ENCODE peak calls at places on chromosomes 13 and 19, in eight cellular contexts. One of them, this sample, is unnamed.

GRCh38 chr19:34482380-34483250 is 1.1 kb downstream of the WTIP start:
- DNase-seq in body of pancreas: no peak
- DNase-seq in IMR-90: peak; percentile 37
- DNase-seq in stomach: no peak
- DNase-seq in heart left ventricle: no peak
- DNase-seq in spleen: no peak
- DNase-seq in upper lobe of left lung: no peak
- DNase-seq in suprapubic skin: peak; percentile 58
- DNase-seq in this sample: no peak

GRCh38 chr13:98563071-98563470 is 13.8 kb downstream of the STK24 start:
- DNase-seq in stomach: no peak
- DNase-seq in upper lobe of left lung: no peak
- DNase-seq in IMR-90: no peak
- DNase-seq in heart left ventricle: no peak
- DNase-seq in body of pancreas: no peak
- DNase-seq in suprapubic skin: no peak
- DNase-seq in spleen: no peak
- DNase-seq in this sample: no peak

GRCh38 chr13:40024578-40024952 is 369.1 kb downstream of the COG6 start:
- DNase-seq in suprapubic skin: no peak
- DNase-seq in spleen: no peak
- DNase-seq in upper lobe of left lung: no peak
- DNase-seq in stomach: no peak
- DNase-seq in body of pancreas: no peak
- DNase-seq in heart left ventricle: no peak
- DNase-seq in IMR-90: no peak
- DNase-seq in this sample: no peak

GRCh38 chr13:23921451-23921888 is 24.2 kb upstream of the C1QTNF9B start:
- DNase-seq in suprapubic skin: no peak
- DNase-seq in stomach: no peak
- DNase-seq in IMR-90: peak; percentile 66
- DNase-seq in heart left ventricle: no peak
- DNase-seq in upper lobe of left lung: no peak
- DNase-seq in spleen: no peak
- DNase-seq in body of pancreas: no peak
- DNase-seq in this sample: peak; percentile 27

GRCh38 chr19:29645911-29646310 is 19.4 kb upstream of the PLEKHF1 start:
- DNase-seq in body of pancreas: no peak
- DNase-seq in stomach: peak; percentile 77
- DNase-seq in upper lobe of left lung: no peak
- DNase-seq in suprapubic skin: peak; percentile 54
- DNase-seq in IMR-90: peak; percentile 34
- DNase-seq in spleen: peak; percentile 64
- DNase-seq in heart left ventricle: peak; percentile 55
- DNase-seq in this sample: no peak

GRCh38 chr13:40895207-40895606 is 105.8 kb downstream of the SLC25A15 start:
- DNase-seq in suprapubic skin: no peak
- DNase-seq in IMR-90: no peak
- DNase-seq in upper lobe of left lung: no peak
- DNase-seq in body of pancreas: no peak
- DNase-seq in stomach: no peak
- DNase-seq in heart left ventricle: no peak
- DNase-seq in spleen: no peak
- DNase-seq in this sample: no peak

GRCh38 chr13:24624801-24625231 is 55.4 kb upstream of the ATP12A start:
- DNase-seq in upper lobe of left lung: no peak
- DNase-seq in suprapubic skin: no peak
- DNase-seq in IMR-90: no peak
- DNase-seq in stomach: peak; percentile 17
- DNase-seq in body of pancreas: no peak
- DNase-seq in spleen: no peak
- DNase-seq in heart left ventricle: no peak
- DNase-seq in this sample: no peak

GRCh38 chr13:30526612-30527217 is 61.0 kb upstream of the HMGB1 start:
- DNase-seq in heart left ventricle: peak; percentile 11
- DNase-seq in spleen: no peak
- DNase-seq in stomach: no peak
- DNase-seq in upper lobe of left lung: no peak
- DNase-seq in body of pancreas: no peak
- DNase-seq in suprapubic skin: no peak
- DNase-seq in IMR-90: peak; percentile 25
- DNase-seq in this sample: no peak

GRCh38 chr13:113532156-113532806 is 41.8 kb upstream of the DCUN1D2 start:
- DNase-seq in heart left ventricle: peak; percentile 45
- DNase-seq in suprapubic skin: no peak
- DNase-seq in IMR-90: peak; percentile 31
- DNase-seq in stomach: no peak
- DNase-seq in spleen: peak; percentile 42
- DNase-seq in upper lobe of left lung: no peak
- DNase-seq in body of pancreas: no peak
- DNase-seq in this sample: no peak

GRCh38 chr19:10797541-10798256 is 38.3 kb downstream of the TMED1 start:
- DNase-seq in body of pancreas: no peak
- DNase-seq in suprapubic skin: no peak
- DNase-seq in IMR-90: no peak
- DNase-seq in upper lobe of left lung: no peak
- DNase-seq in spleen: peak; percentile 88
- DNase-seq in stomach: no peak
- DNase-seq in heart left ventricle: no peak
- DNase-seq in this sample: no peak

GRCh38 chr13:85332595-85332994 is 466.6 kb downstream of the SLITRK6 start:
- DNase-seq in upper lobe of left lung: no peak
- DNase-seq in spleen: no peak
- DNase-seq in IMR-90: no peak
- DNase-seq in body of pancreas: no peak
- DNase-seq in suprapubic skin: no peak
- DNase-seq in stomach: no peak
- DNase-seq in heart left ventricle: no peak
- DNase-seq in this sample: no peak

GRCh38 chr19:34962945-34963530 is 991 bp downstream of the ZNF792 start:
- DNase-seq in stomach: no peak
- DNase-seq in upper lobe of left lung: no peak
- DNase-seq in spleen: peak; percentile 62
- DNase-seq in IMR-90: peak; percentile 5
- DNase-seq in suprapubic skin: no peak
- DNase-seq in body of pancreas: no peak
- DNase-seq in heart left ventricle: no peak
- DNase-seq in this sample: no peak

GRCh38 chr13:33931397-33931987 is 113.5 kb downstream of the RFC3 start:
- DNase-seq in body of pancreas: no peak
- DNase-seq in suprapubic skin: no peak
- DNase-seq in IMR-90: peak; percentile 53
- DNase-seq in stomach: no peak
- DNase-seq in heart left ventricle: peak; percentile 20
- DNase-seq in spleen: no peak
- DNase-seq in upper lobe of left lung: no peak
- DNase-seq in this sample: no peak

GRCh38 chr19:7540761-7541480 is 5.4 kb downstream of the PNPLA6 start:
- DNase-seq in body of pancreas: no peak
- DNase-seq in spleen: no peak
- DNase-seq in suprapubic skin: no peak
- DNase-seq in upper lobe of left lung: no peak
- DNase-seq in IMR-90: peak; percentile 65
- DNase-seq in stomach: no peak
- DNase-seq in heart left ventricle: no peak
- DNase-seq in this sample: no peak

DNA sequence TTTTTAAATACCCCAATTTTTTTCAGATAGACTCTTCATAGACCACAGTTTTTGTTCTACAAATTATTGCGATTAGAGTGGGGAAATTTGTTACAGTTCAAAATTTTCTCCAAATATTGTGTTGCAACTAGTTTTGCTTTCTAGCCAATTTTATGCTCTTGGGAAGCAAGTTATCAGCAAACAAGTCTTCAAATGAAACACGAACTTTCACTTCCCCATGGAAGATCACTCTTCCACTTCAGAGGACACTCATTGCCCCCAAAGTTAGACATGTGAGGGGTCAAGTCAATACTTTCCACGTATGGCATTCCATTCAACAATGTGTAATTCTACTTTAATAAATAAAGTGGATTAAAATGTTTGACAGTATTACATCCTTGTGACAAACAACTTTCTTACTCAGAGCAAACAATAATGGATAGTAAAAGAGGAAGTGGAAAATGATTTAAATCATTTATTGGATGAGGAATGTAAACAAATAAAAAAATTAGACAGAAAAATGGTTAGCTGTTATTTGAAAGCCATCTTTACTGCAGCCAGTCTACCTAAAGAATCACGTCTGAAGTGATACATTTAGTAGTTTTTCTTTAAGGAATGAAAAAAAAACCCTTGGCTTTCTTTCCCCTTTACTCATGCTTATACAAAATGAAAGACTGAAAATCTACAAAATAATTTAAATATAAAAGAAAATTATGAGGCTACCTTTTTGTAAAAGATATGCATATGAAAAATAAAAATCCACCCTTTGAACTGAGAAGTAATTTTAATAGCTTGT is 41.2 kb upstream of the TNFSF11 start:
- DNase-seq in upper lobe of left lung: no peak
- DNase-seq in suprapubic skin: no peak
- DNase-seq in IMR-90: no peak
- DNase-seq in body of pancreas: no peak
- DNase-seq in spleen: no peak
- DNase-seq in heart left ventricle: no peak
- DNase-seq in stomach: no peak
- DNase-seq in this sample: no peak
- H3K27ac ChIP-seq in upper lobe of left lung: no peak overlapping the region
- H3K27ac ChIP-seq in suprapubic skin: no peak overlapping the region
- H3K27ac ChIP-seq in IMR-90: no peak overlapping the region
- H3K27ac ChIP-seq in body of pancreas: no peak overlapping the region
- H3K27ac ChIP-seq in spleen: no peak overlapping the region
- H3K27ac ChIP-seq in heart left ventricle: no peak overlapping the region
- H3K27ac ChIP-seq in stomach: no peak overlapping the region
- H3K27ac ChIP-seq in this sample: no peak overlapping the region

DNA sequence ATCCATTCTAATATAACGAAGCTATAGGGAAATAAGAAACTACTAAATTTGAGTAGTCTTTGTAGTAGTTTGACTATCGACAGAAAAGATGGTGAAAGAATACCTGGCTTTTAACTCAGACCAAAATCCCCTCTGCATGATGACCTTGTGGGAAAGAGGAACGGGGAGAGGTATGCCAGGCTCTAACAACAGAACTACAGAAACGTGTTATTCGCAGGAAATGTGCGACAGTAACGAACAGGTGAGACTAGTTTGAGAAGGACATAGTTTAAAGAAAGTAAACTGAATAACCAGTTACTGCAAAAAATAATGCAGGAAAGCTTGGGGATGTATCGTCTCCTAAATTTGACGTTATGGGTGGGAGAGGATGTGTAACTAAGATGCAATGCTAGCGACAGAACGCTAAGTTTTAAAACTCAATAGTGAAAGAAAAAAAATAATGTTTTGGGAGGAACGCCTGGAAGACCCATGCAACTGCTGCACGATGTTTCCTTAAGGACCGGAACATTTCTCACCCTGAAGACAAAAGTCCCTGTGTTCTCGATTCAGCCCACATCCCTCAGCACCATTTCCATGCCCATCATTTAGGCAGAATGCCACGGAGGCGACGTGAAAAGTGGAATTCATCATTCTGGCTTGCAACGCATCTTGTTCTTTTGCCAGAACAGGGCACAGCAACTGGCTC is 1.6 kb upstream of the RAP2A start:
- DNase-seq in spleen: no peak
- DNase-seq in upper lobe of left lung: no peak
- DNase-seq in body of pancreas: no peak
- DNase-seq in stomach: no peak
- DNase-seq in IMR-90: no peak
- DNase-seq in suprapubic skin: no peak
- DNase-seq in heart left ventricle: no peak
- DNase-seq in this sample: no peak
- H3K4me3 ChIP-seq in spleen: peak overlapping the region; percentile 81
- H3K4me3 ChIP-seq in upper lobe of left lung: peak overlapping the region; percentile 82
- H3K4me3 ChIP-seq in body of pancreas: peak overlapping the region; percentile 20
- H3K4me3 ChIP-seq in stomach: peak overlapping the region; percentile 67
- H3K4me3 ChIP-seq in IMR-90: peak overlapping the region; percentile 77
- H3K4me3 ChIP-seq in suprapubic skin: peak overlapping the region; percentile 87
- H3K4me3 ChIP-seq in heart left ventricle: peak overlapping the region; percentile 72
- H3K4me3 ChIP-seq in this sample: peak overlapping the region; percentile 93

GRCh38 chr19:41551711-41552110 is 24.3 kb upstream of the CEACAM21 start:
- DNase-seq in upper lobe of left lung: no peak
- DNase-seq in IMR-90: no peak
- DNase-seq in heart left ventricle: no peak
- DNase-seq in body of pancreas: no peak
- DNase-seq in stomach: no peak
- DNase-seq in suprapubic skin: no peak
- DNase-seq in spleen: no peak
- DNase-seq in this sample: no peak

GRCh38 chr19:41548047-41548446 is 27.9 kb upstream of the CEACAM21 start:
- DNase-seq in heart left ventricle: no peak
- DNase-seq in upper lobe of left lung: no peak
- DNase-seq in stomach: no peak
- DNase-seq in IMR-90: no peak
- DNase-seq in spleen: no peak
- DNase-seq in suprapubic skin: no peak
- DNase-seq in body of pancreas: no peak
- DNase-seq in this sample: no peak

GRCh38 chr19:41551212-41551610 is 24.8 kb upstream of the CEACAM21 start:
- DNase-seq in suprapubic skin: no peak
- DNase-seq in body of pancreas: no peak
- DNase-seq in IMR-90: no peak
- DNase-seq in spleen: no peak
- DNase-seq in upper lobe of left lung: no peak
- DNase-seq in stomach: no peak
- DNase-seq in heart left ventricle: no peak
- DNase-seq in this sample: no peak

GRCh38 chr19:41547569-41547968 is 28.4 kb upstream of the CEACAM21 start:
- DNase-seq in stomach: no peak
- DNase-seq in heart left ventricle: no peak
- DNase-seq in suprapubic skin: no peak
- DNase-seq in IMR-90: no peak
- DNase-seq in spleen: no peak
- DNase-seq in upper lobe of left lung: no peak
- DNase-seq in body of pancreas: no peak
- DNase-seq in this sample: no peak

GRCh38 chr19:41548954-41549688 is 26.8 kb upstream of the CEACAM21 start:
- DNase-seq in suprapubic skin: no peak
- DNase-seq in body of pancreas: no peak
- DNase-seq in upper lobe of left lung: no peak
- DNase-seq in heart left ventricle: no peak
- DNase-seq in IMR-90: no peak
- DNase-seq in spleen: no peak
- DNase-seq in stomach: peak; percentile 43
- DNase-seq in this sample: no peak
- TF ChIP-seq POLR2A in suprapubic skin: peak; percentile 15
- TF ChIP-seq POLR2A in body of pancreas: no peak
- TF ChIP-seq POLR2A in upper lobe of left lung: no peak
- TF ChIP-seq POLR2A in heart left ventricle: no peak
- TF ChIP-seq POLR2A in IMR-90: no peak
- TF ChIP-seq POLR2A in spleen: no peak
- TF ChIP-seq POLR2A in stomach: no peak
- TF ChIP-seq POLR2A in this sample: peak; percentile 40

DNA sequence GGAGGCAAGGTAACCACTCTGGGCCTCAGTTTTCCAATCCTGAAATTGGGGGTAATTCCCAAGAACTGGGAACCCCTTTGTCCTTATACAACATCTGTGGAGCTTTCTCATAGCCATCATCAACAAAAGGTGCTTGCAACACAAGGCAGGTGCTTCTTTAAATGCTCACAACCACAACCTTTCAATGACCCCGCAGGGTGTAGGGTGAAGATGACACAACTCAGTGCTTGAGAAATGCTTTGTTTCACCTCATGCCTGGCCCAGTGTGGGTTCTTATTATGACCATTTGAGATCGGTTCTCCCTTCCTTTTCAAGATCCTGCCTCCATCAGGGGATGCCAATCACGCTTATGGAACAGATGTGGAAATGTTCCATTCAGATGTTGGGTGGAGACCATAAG is 8.4 kb downstream of the WIZ start:
- DNase-seq in IMR-90: no peak
- DNase-seq in body of pancreas: no peak
- DNase-seq in stomach: no peak
- DNase-seq in spleen: no peak
- DNase-seq in upper lobe of left lung: no peak
- DNase-seq in suprapubic skin: no peak
- DNase-seq in heart left ventricle: no peak
- DNase-seq in this sample: no peak
- H3K27ac ChIP-seq in IMR-90: no peak overlapping the region
- H3K27ac ChIP-seq in body of pancreas: no peak overlapping the region
- H3K27ac ChIP-seq in stomach: no peak overlapping the region
- H3K27ac ChIP-seq in spleen: no peak overlapping the region
- H3K27ac ChIP-seq in upper lobe of left lung: no peak overlapping the region
- H3K27ac ChIP-seq in suprapubic skin: no peak overlapping the region
- H3K27ac ChIP-seq in heart left ventricle: no peak overlapping the region
- H3K27ac ChIP-seq in this sample: no peak overlapping the region

This sample was measured in tibial nerve.